ENCODE peak calls at places on chromosomes 4 and X, in eight cellular contexts. V is KG1; J is breast epithelium; N is CD8-positive, alpha-beta memory T cell; B is heart right ventricle; W is AG04450; I is activated naive CD8-positive, alpha-beta T cell treated with anti-CD3 and anti-CD28 coated beads, Interleukin-2, amount 50 U/mL, for 24 hours; A is MM.1S. C is an unnamed sample.

GRCh38 chrX:53312946-53313745 is 31.8 kb upstream of the IQSEC2 start:
- DNase-seq in N (peak; percentile 38), A (peak; percentile 57), J (peak; percentile 45), W (no peak), B (peak; percentile 38), I (peak; percentile 61), V (peak; percentile 22), C (peak; percentile 59)

GRCh38 chr4:15001248-15001824 is 945 bp upstream of the CPEB2 start:
- DNase-seq in W (peak; percentile 63), V (no peak), B (peak; percentile 78), N (no peak), I (peak; percentile 43), J (peak; percentile 78), A (peak; percentile 71), C (peak; percentile 81)

GRCh38 chr4:183504930-183505555 is at the start of gene ING2:
- DNase-seq in W (no peak), J (peak; percentile 27), N (no peak), V (peak; percentile 78), I (no peak), A (peak; percentile 77), B (no peak), C (peak; percentile 75)

GRCh38 chrX:115616943-115617563 is 56.1 kb downstream of the PLS3 start:
- DNase-seq in W (no peak), N (no peak), I (no peak), V (no peak), J (no peak), B (no peak), A (no peak), C (peak; percentile 78)

GRCh38 chr4:185839204-185839712 is 27.3 kb upstream of the SORBS2 start:
- DNase-seq in J (peak; percentile 38), B (peak; percentile 56), N (no peak), W (peak; percentile 77), A (no peak), I (no peak), V (no peak), C (peak; percentile 98)

GRCh38 chr4:146095867-146096266 is 79.7 kb upstream of the LSM6 start:
- DNase-seq in V (no peak), N (no peak), A (no peak), I (no peak), W (no peak), J (no peak), B (no peak), C (no peak)

GRCh38 chr4:93394488-93395185 is 433.9 kb upstream of the ATOH1 start:
- DNase-seq in W (no peak), B (no peak), V (no peak), N (no peak), I (no peak), J (no peak), A (no peak), C (no peak)

GRCh38 chrX:66074920-66075879 is 35.3 kb upstream of the VSIG4 start:
- DNase-seq in I (peak; percentile 35), W (no peak), V (peak; percentile 33), B (peak; percentile 12), J (no peak), N (peak; percentile 28), A (no peak), C (peak; percentile 31)

GRCh38 chr4:44674471-44674870 is 3.7 kb upstream of the GUF1 start:
- DNase-seq in W (no peak), V (no peak), A (no peak), B (no peak), J (no peak), N (no peak), I (no peak), C (no peak)